ENCODE peak calls at places on chromosome 11, in four cellular contexts. N is ovary, U is breast epithelium, B is left ventricle myocardium inferior. G is an unnamed sample.

GRCh38 chr11:58739725-58740430 is 8.1 kb upstream of the GLYAT start:
- DNase-seq in N (no peak), U (no peak), B (no peak), G (no peak)

GRCh38 chr11:62805991-62806441 is 776 bp upstream of the NXF1 start:
- DNase-seq in N (no peak), U (no peak), B (no peak), G (no peak)

GRCh38 chr11:110160016-110160415 is 66.8 kb downstream of the ZC3H12C start:
- DNase-seq in N (no peak), U (no peak), B (no peak), G (no peak)

GRCh38 chr11:31240340-31240904 is 129.1 kb downstream of the DCDC1 start:
- DNase-seq in N (no peak), U (no peak), B (no peak), G (no peak)

GRCh38 chr11:32829157-32829679 is 509 bp upstream of the PRRG4 start:
- DNase-seq in N (no peak), U (no peak), B (no peak), G (no peak)

GRCh38 chr11:108253176-108253575 is 30.3 kb downstream of the ATM start:
- DNase-seq in N (no peak), U (no peak), B (no peak), G (no peak)

GRCh38 chr11:31790649-31791048 is 20.5 kb downstream of the PAX6 start:
- DNase-seq in N (no peak), U (no peak), B (no peak), G (no peak)

GRCh38 chr11:117910941-117911630 is 18.1 kb downstream of the TMPRSS13 start:
- DNase-seq in N (peak; percentile 4), U (no peak), B (no peak), G (no peak)

GRCh38 chr11:83007909-83008580 is 63.7 kb downstream of the RAB30 start:
- DNase-seq in N (peak; percentile 81), U (no peak), B (peak; percentile 55), G (no peak)

GRCh38 chr11:125923012-125923579 is 18.8 kb downstream of the DDX25 start:
- DNase-seq in N (peak; percentile 82), U (peak; percentile 48), B (peak; percentile 36), G (peak; percentile 38)

GRCh38 chr11:124876818-124877630 is 11.8 kb downstream of the ROBO3 start:
- DNase-seq in N (peak; percentile 53), U (no peak), B (no peak), G (no peak)

GRCh38 chr11:15714641-15715399 is 600.1 kb downstream of the INSC start:
- DNase-seq in N (no peak), U (no peak), B (no peak), G (no peak)

GRCh38 chr11:116186592-116186991 is 586.2 kb downstream of the BUD13 start:
- DNase-seq in N (no peak), U (no peak), B (no peak), G (no peak)

GRCh38 chr11:105937738-105938137 is 84.3 kb downstream of the MSANTD4 start:
- DNase-seq in N (no peak), U (no peak), B (no peak), G (no peak)

GRCh38 chr11:12148882-12149281 is 38.5 kb downstream of the MICAL2 start:
- DNase-seq in N (no peak), U (no peak), B (no peak), G (no peak)

GRCh38 chr11:65552413-65552951 is 5.7 kb downstream of the LTBP3 start:
- DNase-seq in N (no peak), U (no peak), B (no peak), G (no peak)

GRCh38 chr11:11780843-11781242 is 60.9 kb upstream of the USP47 start:
- DNase-seq in N (no peak), U (no peak), B (no peak), G (no peak)

GRCh38 chr11:85666687-85667086 is 1.8 kb upstream of the CREBZF start:
- DNase-seq in N (no peak), U (no peak), B (no peak), G (no peak)

GRCh38 chr11:134844838-134845237 is 432.8 kb upstream of the B3GAT1 start:
- DNase-seq in N (no peak), U (no peak), B (no peak), G (no peak)

GRCh38 chr11:78790784-78791183 is 216.1 kb upstream of the NARS2 start:
- DNase-seq in N (no peak), U (no peak), B (no peak), G (no peak)

GRCh38 chr11:118201966-118202365 is 22.8 kb downstream of the JAML start:
- DNase-seq in N (no peak), U (no peak), B (no peak), G (no peak)

GRCh38 chr11:19163627-19164026 is 38.2 kb downstream of the CSRP3 start:
- DNase-seq in N (no peak), U (no peak), B (no peak), G (no peak)

GRCh38 chr11:112525270-112525669 is 264.6 kb upstream of the PLET1 start:
- DNase-seq in N (no peak), U (peak; percentile 62), B (no peak), G (no peak)

GRCh38 chr11:44858796-44859527 is 91.7 kb downstream of the TP53I11 start:
- DNase-seq in N (no peak), U (no peak), B (no peak), G (no peak)

GRCh38 chr11:8056810-8057463 is 24.1 kb upstream of the TUB start:
- DNase-seq in N (peak; percentile 86), U (peak; percentile 64), B (no peak), G (no peak)

GRCh38 chr11:15327786-15328231 is 213.1 kb downstream of the INSC start:
- DNase-seq in N (peak; percentile 36), U (no peak), B (peak; percentile 33), G (peak; percentile 5)

GRCh38 chr11:80495116-80495515 is 1054.3 kb upstream of the TENM4 start:
- DNase-seq in N (no peak), U (no peak), B (no peak), G (no peak)

GRCh38 chr11:125085301-125086081 is 22.4 kb downstream of the SLC37A2 start:
- DNase-seq in N (no peak), U (no peak), B (no peak), G (no peak)

GRCh38 chr11:26710489-26710888 is 11.4 kb downstream of the SLC5A12 start:
- DNase-seq in N (no peak), U (no peak), B (no peak), G (no peak)

GRCh38 chr11:129846508-129847335 is 31.1 kb downstream of the TMEM45B start:
- DNase-seq in N (no peak), U (no peak), B (no peak), G (no peak)

GRCh38 chr11:8810331-8811301 is 100.4 kb upstream of the AKIP1 start:
- DNase-seq in N (peak; percentile 89), U (peak; percentile 79), B (peak; percentile 81), G (peak; percentile 50)

GRCh38 chr11:1566381-1567051 is 5.6 kb downstream of the DUSP8 start:
- DNase-seq in N (no peak), U (no peak), B (no peak), G (no peak)

GRCh38 chr11:1567721-1568100 is 4.4 kb downstream of the DUSP8 start:
- DNase-seq in N (no peak), U (no peak), B (no peak), G (no peak)

GRCh38 chr11:1568451-1568911 is 3.6 kb downstream of the DUSP8 start:
- DNase-seq in N (no peak), U (no peak), B (no peak), G (peak; percentile 49)

GRCh38 chr11:1565904-1566247 is 6.2 kb downstream of the DUSP8 start:
- DNase-seq in N (no peak), U (no peak), B (no peak), G (no peak)

GRCh38 chr11:1567052-1567720 is 4.9 kb downstream of the DUSP8 start:
- DNase-seq in N (no peak), U (no peak), B (no peak), G (no peak)
- H3K27ac ChIP-seq in N (no peak overlapping the region), U (no peak overlapping the region), B (peak overlapping the region; percentile 19), G (peak overlapping the region; percentile 84)

GRCh38 chr11:35154960-35155359 is 16.0 kb downstream of the CD44 start:
- DNase-seq in N (no peak), U (no peak), B (no peak), G (no peak)
- H3K27ac ChIP-seq in N (no peak overlapping the region), U (no peak overlapping the region), B (no peak overlapping the region), G (no peak overlapping the region)

GRCh38 chr11:128291043-128291442 is 296.3 kb downstream of the ETS1 start:
- DNase-seq in N (no peak), U (no peak), B (no peak), G (no peak)
- H3K27ac ChIP-seq in N (no peak overlapping the region), U (peak overlapping the region; percentile 54), B (peak overlapping the region; percentile 69), G (no peak overlapping the region)

GRCh38 chr11:67002297-67002913 is 20.5 kb upstream of the SYT12 start:
- DNase-seq in N (no peak), U (no peak), B (no peak), G (no peak)
- H3K27ac ChIP-seq in N (no peak overlapping the region), U (no peak overlapping the region), B (no peak overlapping the region), G (no peak overlapping the region)

GRCh38 chr11:94325681-94326080 is 21.3 kb downstream of the IZUMO1R start:
- DNase-seq in N (no peak), U (no peak), B (no peak), G (no peak)

GRCh38 chr11:94329501-94329900 is 25.1 kb downstream of the IZUMO1R start:
- DNase-seq in N (no peak), U (no peak), B (no peak), G (no peak)

GRCh38 chr11:94328587-94329080 is 24.3 kb downstream of the IZUMO1R start:
- DNase-seq in N (no peak), U (no peak), B (no peak), G (no peak)

GRCh38 chr11:94330789-94331188 is 26.4 kb downstream of the IZUMO1R start:
- DNase-seq in N (no peak), U (no peak), B (no peak), G (no peak)

DNA sequence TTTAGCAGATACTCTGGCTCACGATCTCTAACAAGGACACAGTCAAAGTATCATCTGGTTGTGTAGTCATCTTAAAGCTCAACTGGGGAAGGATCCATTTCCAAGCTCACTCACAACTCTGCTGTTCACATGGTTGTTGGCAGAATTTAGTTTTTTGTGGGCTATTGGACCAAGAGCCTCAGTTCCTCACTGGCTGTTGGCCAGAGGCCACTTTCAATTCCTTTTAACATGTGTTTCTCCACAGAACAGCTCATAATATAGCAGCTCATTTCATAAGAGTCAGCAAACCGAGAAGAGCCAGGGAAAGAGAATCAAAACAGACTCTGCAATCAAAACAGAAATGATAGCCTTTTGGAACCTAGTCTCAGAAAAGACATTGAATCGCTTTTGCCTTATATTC is 22.6 kb downstream of the IZUMO1R start:
- DNase-seq in N (no peak), U (no peak), B (no peak), G (no peak)
- H3K27ac ChIP-seq in N (no peak overlapping the region), U (no peak overlapping the region), B (no peak overlapping the region), G (no peak overlapping the region)

G was measured in caudate nucleus.